ENCODE peak calls at places on chromosomes 16 and 17, in five cellular contexts. W, S, H, Q and O are unnamed samples. For H3K9me3, the result is how much of the 10 kb centered on the place peaks cover.

GRCh38 chr16:13393816-13394215 is 492.4 kb downstream of the SHISA9 start:
- DNase-seq in H (no peak), W (no peak), Q (no peak), S (no peak), O (no peak)

GRCh38 chr16:48317614-48318013 is 67.6 kb downstream of the SIAH1 start:
- DNase-seq in S (no peak), H (no peak), Q (no peak), W (no peak), O (no peak)

GRCh38 chr17:66965801-66966528 is 1.5 kb downstream of the CACNG4 start:
- DNase-seq in S (peak), W (no peak), Q (no peak), H (no peak), O (no peak)

GRCh38 chr17:67671492-67671891 is 46.2 kb upstream of the NOL11 start:
- DNase-seq in W (no peak), S (no peak), Q (no peak), H (no peak), O (no peak)

GRCh38 chr17:8857919-8858318 is 9.6 kb downstream of the PIK3R6 start:
- DNase-seq in W (no peak), S (no peak), H (no peak), Q (no peak), O (no peak)

GRCh38 chr17:58402679-58403078 is 14.7 kb downstream of the RNF43 start:
- DNase-seq in S (no peak), H (no peak), W (no peak), Q (no peak), O (no peak)

GRCh38 chr17:77821114-77821513 is 137.4 kb upstream of the TNRC6C start:
- DNase-seq in S (no peak), H (no peak), Q (no peak), W (no peak), O (no peak)

GRCh38 chr17:41340496-41340895 is 10.1 kb downstream of the KRT33A start:
- DNase-seq in H (no peak), W (no peak), Q (no peak), S (peak), O (no peak)

GRCh38 chr17:48056879-48057278 is 8.7 kb downstream of the NFE2L1 start:
- DNase-seq in S (no peak), H (no peak), W (no peak), Q (no peak), O (no peak)

GRCh38 chr16:47568355-47568754 is 107.2 kb downstream of the PHKB start:
- DNase-seq in W (no peak), H (no peak), S (no peak), Q (no peak), O (no peak)

GRCh38 chr17:58468944-58469343 is 19.3 kb downstream of the HSF5 start:
- DNase-seq in W (no peak), S (no peak), Q (no peak), H (no peak), O (no peak)

GRCh38 chr17:50363217-50364060 is 9.5 kb downstream of the MRPL27 start:
- DNase-seq in S (peak), Q (peak), W (no peak), H (no peak), O (no peak)

GRCh38 chr17:33598795-33599194 is 305.7 kb upstream of the ASIC2 start:
- DNase-seq in W (no peak), S (no peak), H (no peak), Q (no peak), O (no peak)

GRCh38 chr17:2700491-2701141 is 10.9 kb downstream of the CLUH start:
- DNase-seq in W (no peak), Q (peak), H (peak), S (no peak), O (no peak)

DNA sequence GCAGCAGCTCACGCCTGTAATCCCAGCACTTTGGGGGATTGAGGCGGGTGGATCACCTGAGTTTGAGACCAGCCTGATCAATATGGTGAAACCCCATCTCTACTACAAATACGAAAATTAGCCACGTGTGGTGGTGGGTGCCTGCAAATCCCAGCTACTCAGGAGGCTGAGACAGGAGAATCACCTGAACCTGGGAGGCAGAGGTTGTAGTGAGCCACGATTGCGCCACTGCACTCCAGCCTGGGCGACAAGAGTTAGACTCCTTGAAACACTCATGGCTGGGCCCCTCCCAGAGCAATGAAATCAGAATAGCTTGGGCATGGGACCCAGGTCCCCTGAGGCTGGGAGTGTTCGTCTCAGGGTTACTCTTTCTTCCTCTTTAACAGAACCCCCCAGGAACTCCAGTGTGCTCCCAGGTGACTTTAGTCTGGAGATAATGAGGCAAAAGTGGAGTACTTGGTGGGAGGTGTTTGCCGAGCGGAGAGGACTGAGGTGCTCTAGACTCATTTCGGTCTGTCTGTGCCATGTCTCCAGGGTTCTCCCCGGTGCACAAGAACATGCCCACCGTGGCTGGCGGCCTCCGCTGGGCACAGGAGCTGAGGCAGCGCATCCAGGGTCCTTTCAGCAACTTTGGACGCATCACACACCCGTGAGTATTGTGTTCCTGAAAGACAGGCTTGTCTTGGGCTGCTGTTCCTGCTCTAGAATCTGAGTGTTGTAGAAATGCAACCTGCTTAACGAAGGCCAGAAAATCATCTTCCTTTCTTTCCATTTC is 41.7 kb downstream of the DNAH9 start:
- DNase-seq in S (no peak), Q (no peak), H (no peak), W (no peak), O (no peak)
- TF ChIP-seq POLR2AphosphoS5 in S (no peak), Q (no peak), H (no peak), W (no peak), O (no peak)

GRCh38 chr17:69870751-69871199 is 204.2 kb upstream of the KCNJ16 start:
- DNase-seq in Q (no peak), W (no peak), S (no peak), H (no peak), O (no peak)
- H3K9me3 ChIP-seq in Q (under half), W (under half), S (under half), H (under half), O (under half)

GRCh38 chr16:87140211-87141200 is 176.7 kb downstream of the C16orf95 start:
- DNase-seq in H (peak), Q (peak), S (no peak), W (no peak), O (no peak)
- TF ChIP-seq POLR2AphosphoS5 in H (no peak), Q (no peak), S (no peak), W (no peak), O (no peak)

GRCh38 chr16:56414366-56414765 is 11.0 kb downstream of the AMFR start:
- DNase-seq in H (no peak), W (no peak), S (no peak), Q (no peak), O (no peak)
- H3K9me3 ChIP-seq in H (under half), W (under half), S (under half), Q (under half), O (under half)

GRCh38 chr16:15776572-15776971 is 80.3 kb downstream of the MYH11 start:
- DNase-seq in Q (no peak), H (no peak), W (no peak), S (no peak), O (no peak)
- TF ChIP-seq POLR2AphosphoS5 in Q (peak), H (no peak), W (no peak), S (no peak), O (no peak)